ENCODE peak calls at places on chromosomes 13 and 19, in six cellular contexts. One of them, this sample, is unnamed.

GRCh38 chr19:33674575-33675367 is 53.0 kb downstream of the CHST8 start:
- DNase-seq in COR-L47: no peak
- DNase-seq in GF-D8: no peak
- DNase-seq in osteocyte: peak
- DNase-seq in T-helper 17 cell: no peak
- DNase-seq in cardiac fibroblast: no peak
- DNase-seq in this sample: no peak

GRCh38 chr19:38733493-38734175 is 10.6 kb downstream of the CAPN12 start:
- DNase-seq in osteocyte: no peak
- DNase-seq in T-helper 17 cell: no peak
- DNase-seq in GF-D8: no peak
- DNase-seq in cardiac fibroblast: peak
- DNase-seq in COR-L47: no peak
- DNase-seq in this sample: peak

GRCh38 chr13:60146491-60146890 is 17.2 kb downstream of the DIAPH3 start:
- DNase-seq in osteocyte: no peak
- DNase-seq in GF-D8: no peak
- DNase-seq in T-helper 17 cell: no peak
- DNase-seq in cardiac fibroblast: peak
- DNase-seq in COR-L47: no peak
- DNase-seq in this sample: no peak

GRCh38 chr13:99256709-99257108 is 1.5 kb downstream of the GPR18 start:
- DNase-seq in cardiac fibroblast: peak
- DNase-seq in osteocyte: no peak
- DNase-seq in T-helper 17 cell: no peak
- DNase-seq in GF-D8: peak
- DNase-seq in COR-L47: no peak
- DNase-seq in this sample: no peak

GRCh38 chr13:38366954-38367645 is 17.4 kb downstream of the UFM1 start:
- DNase-seq in osteocyte: no peak
- DNase-seq in T-helper 17 cell: no peak
- DNase-seq in cardiac fibroblast: peak
- DNase-seq in GF-D8: no peak
- DNase-seq in COR-L47: no peak
- DNase-seq in this sample: no peak

GRCh38 chr19:40740747-40741146 is 9.5 kb downstream of the ACTMAP start:
- DNase-seq in cardiac fibroblast: no peak
- DNase-seq in T-helper 17 cell: no peak
- DNase-seq in osteocyte: no peak
- DNase-seq in GF-D8: no peak
- DNase-seq in COR-L47: no peak
- DNase-seq in this sample: no peak

GRCh38 chr13:38685974-38686571 is 804 bp upstream of the FREM2 start:
- DNase-seq in cardiac fibroblast: no peak
- DNase-seq in COR-L47: peak
- DNase-seq in T-helper 17 cell: no peak
- DNase-seq in osteocyte: no peak
- DNase-seq in GF-D8: no peak
- DNase-seq in this sample: no peak

GRCh38 chr13:33606692-33607091 is 211.3 kb upstream of the RFC3 start:
- DNase-seq in COR-L47: peak
- DNase-seq in T-helper 17 cell: no peak
- DNase-seq in cardiac fibroblast: peak
- DNase-seq in GF-D8: no peak
- DNase-seq in osteocyte: no peak
- DNase-seq in this sample: no peak

GRCh38 chr19:35395762-35396199 is 24.9 kb downstream of the GPR42 start:
- DNase-seq in COR-L47: no peak
- DNase-seq in cardiac fibroblast: no peak
- DNase-seq in GF-D8: no peak
- DNase-seq in T-helper 17 cell: no peak
- DNase-seq in osteocyte: no peak
- DNase-seq in this sample: no peak

GRCh38 chr13:45335397-45336024 is 5.5 kb downstream of the TPT1 start:
- DNase-seq in cardiac fibroblast: peak
- DNase-seq in GF-D8: no peak
- DNase-seq in osteocyte: no peak
- DNase-seq in COR-L47: no peak
- DNase-seq in T-helper 17 cell: no peak
- DNase-seq in this sample: no peak

GRCh38 chr13:92074658-92075057 is 676.2 kb downstream of the GPC5 start:
- DNase-seq in COR-L47: peak
- DNase-seq in GF-D8: no peak
- DNase-seq in osteocyte: no peak
- DNase-seq in T-helper 17 cell: no peak
- DNase-seq in cardiac fibroblast: peak
- DNase-seq in this sample: no peak

GRCh38 chr19:16394681-16395375 is 70.2 kb downstream of the KLF2 start:
- DNase-seq in osteocyte: no peak
- DNase-seq in cardiac fibroblast: peak
- DNase-seq in COR-L47: no peak
- DNase-seq in T-helper 17 cell: no peak
- DNase-seq in GF-D8: no peak
- DNase-seq in this sample: peak

GRCh38 chr19:39160889-39161672 is 35.5 kb downstream of the PAK4 start:
- DNase-seq in COR-L47: no peak
- DNase-seq in osteocyte: no peak
- DNase-seq in T-helper 17 cell: no peak
- DNase-seq in cardiac fibroblast: no peak
- DNase-seq in GF-D8: no peak
- DNase-seq in this sample: no peak

GRCh38 chr19:29510701-29511265 is 15.0 kb upstream of the VSTM2B start:
- DNase-seq in T-helper 17 cell: no peak
- DNase-seq in GF-D8: no peak
- DNase-seq in osteocyte: no peak
- DNase-seq in cardiac fibroblast: no peak
- DNase-seq in COR-L47: no peak
- DNase-seq in this sample: no peak

GRCh38 chr13:113559901-113560644 is 24.5 kb upstream of the TFDP1 start:
- DNase-seq in T-helper 17 cell: no peak
- DNase-seq in GF-D8: no peak
- DNase-seq in COR-L47: no peak
- DNase-seq in osteocyte: peak
- DNase-seq in cardiac fibroblast: no peak
- DNase-seq in this sample: no peak

GRCh38 chr13:105642511-105642958 is 892.9 kb downstream of the EFNB2 start:
- DNase-seq in osteocyte: no peak
- DNase-seq in cardiac fibroblast: no peak
- DNase-seq in COR-L47: no peak
- DNase-seq in GF-D8: no peak
- DNase-seq in T-helper 17 cell: no peak
- DNase-seq in this sample: no peak

GRCh38 chr19:7748756-7749155 is 1.4 kb upstream of the CD209 start:
- DNase-seq in COR-L47: peak
- DNase-seq in cardiac fibroblast: peak
- DNase-seq in T-helper 17 cell: no peak
- DNase-seq in osteocyte: no peak
- DNase-seq in GF-D8: no peak
- DNase-seq in this sample: no peak

GRCh38 chr19:3338541-3339181 is 27.7 kb upstream of the NFIC start:
- DNase-seq in COR-L47: peak
- DNase-seq in osteocyte: no peak
- DNase-seq in GF-D8: peak
- DNase-seq in cardiac fibroblast: no peak
- DNase-seq in T-helper 17 cell: peak
- DNase-seq in this sample: no peak

GRCh38 chr13:48231948-48232347 is 1.1 kb upstream of the ITM2B start:
- DNase-seq in GF-D8: no peak
- DNase-seq in cardiac fibroblast: no peak
- DNase-seq in osteocyte: no peak
- DNase-seq in COR-L47: no peak
- DNase-seq in T-helper 17 cell: no peak
- DNase-seq in this sample: no peak

GRCh38 chr19:55175117-55175867 is 4.8 kb downstream of the SYT5 start:
- DNase-seq in GF-D8: no peak
- DNase-seq in COR-L47: no peak
- DNase-seq in osteocyte: no peak
- DNase-seq in cardiac fibroblast: no peak
- DNase-seq in T-helper 17 cell: no peak
- DNase-seq in this sample: no peak

GRCh38 chr13:50069255-50069654 is 54.0 kb downstream of the KCNRG start:
- DNase-seq in GF-D8: no peak
- DNase-seq in T-helper 17 cell: no peak
- DNase-seq in osteocyte: no peak
- DNase-seq in COR-L47: no peak
- DNase-seq in cardiac fibroblast: peak
- DNase-seq in this sample: no peak

GRCh38 chr13:22060187-22060586 is 389.3 kb downstream of the FGF9 start:
- DNase-seq in T-helper 17 cell: no peak
- DNase-seq in osteocyte: no peak
- DNase-seq in cardiac fibroblast: no peak
- DNase-seq in GF-D8: no peak
- DNase-seq in COR-L47: no peak
- DNase-seq in this sample: no peak

GRCh38 chr19:39671739-39672363 is 16.1 kb downstream of the LGALS16 start:
- DNase-seq in cardiac fibroblast: peak
- DNase-seq in osteocyte: no peak
- DNase-seq in GF-D8: peak
- DNase-seq in COR-L47: peak
- DNase-seq in T-helper 17 cell: no peak
- DNase-seq in this sample: no peak

GRCh38 chr19:4360081-4360569 is 16.8 kb downstream of the MPND start:
- DNase-seq in osteocyte: peak
- DNase-seq in T-helper 17 cell: no peak
- DNase-seq in cardiac fibroblast: no peak
- DNase-seq in COR-L47: no peak
- DNase-seq in GF-D8: no peak
- DNase-seq in this sample: no peak